ENCODE peak calls at places on chromosomes 13 and 19, in nine cellular contexts. Y is right lobe of liver; K is cardiac muscle cell; C is foreskin keratinocyte; E is fibroblast of lung; V is coronary artery; S is neuronal stem cell; G is CD4-positive, CD25-positive, alpha-beta regulatory T cell; W is substantia nigra. X is an unnamed sample.
A peak's percentile ranks its signal among the peaks of the same experiment; 100 is the strongest.

GRCh38 chr19:10006335-10006708 is 4.0 kb downstream of the COL5A3 start:
- DNase-seq in Y (no peak), K (no peak), C (no peak), E (peak; percentile 58), V (no peak), S (no peak), G (no peak), W (no peak), X (no peak)

GRCh38 chr19:14091885-14092462 is 1.4 kb upstream of the SAMD1 start:
- DNase-seq in Y (no peak), K (no peak), C (no peak), E (no peak), V (no peak), S (peak; percentile 21), G (no peak), W (no peak), X (no peak)

GRCh38 chr13:70736622-70737317 is 628.5 kb upstream of the KLHL1 start:
- DNase-seq in Y (no peak), K (no peak), C (no peak), E (no peak), V (no peak), S (no peak), G (no peak), W (no peak), X (no peak)

GRCh38 chr13:71358218-71358617 is 508.8 kb downstream of the DACH1 start:
- DNase-seq in Y (no peak), K (no peak), C (peak; percentile 7), E (no peak), V (no peak), S (no peak), G (no peak), W (no peak), X (no peak)

GRCh38 chr13:98366959-98367358 is 189.9 kb upstream of the RNF113B start:
- DNase-seq in Y (no peak), K (no peak), C (no peak), E (no peak), V (no peak), S (no peak), G (no peak), W (no peak), X (no peak)

GRCh38 chr13:69654392-69654791 is 453.2 kb upstream of the ATXN8OS start:
- DNase-seq in Y (no peak), K (no peak), C (no peak), E (no peak), V (no peak), S (no peak), G (no peak), W (no peak), X (no peak)

GRCh38 chr13:107373551-107373950 is 805.6 kb upstream of the ARGLU1 start:
- DNase-seq in Y (no peak), K (peak; percentile 16), C (no peak), E (peak; percentile 91), V (no peak), S (peak; percentile 26), G (no peak), W (no peak), X (no peak)

GRCh38 chr13:97471721-97472120 is 37.8 kb downstream of the RAP2A start:
- DNase-seq in Y (no peak), K (no peak), C (no peak), E (peak; percentile 60), V (no peak), S (no peak), G (no peak), W (no peak), X (no peak)

GRCh38 chr19:15101479-15102082 is 5.6 kb upstream of the SYDE1 start:
- DNase-seq in Y (no peak), K (peak; percentile 48), C (no peak), E (peak; percentile 50), V (no peak), S (no peak), G (peak; percentile 17), W (no peak), X (no peak)

GRCh38 chr19:15104003-15104402 is 3.2 kb upstream of the SYDE1 start:
- DNase-seq in Y (no peak), K (no peak), C (no peak), E (no peak), V (no peak), S (no peak), G (no peak), W (no peak), X (no peak)

GRCh38 chr19:15098505-15098904 is 8.7 kb upstream of the SYDE1 start:
- DNase-seq in Y (no peak), K (no peak), C (peak; percentile 60), E (no peak), V (no peak), S (no peak), G (no peak), W (no peak), X (no peak)

GRCh38 chr19:15096223-15096622 is 11.0 kb upstream of the SYDE1 start:
- DNase-seq in Y (no peak), K (no peak), C (no peak), E (no peak), V (no peak), S (no peak), G (no peak), W (no peak), X (no peak)

GRCh38 chr19:15099017-15099582 is 8.1 kb upstream of the SYDE1 start:
- DNase-seq in Y (no peak), K (no peak), C (no peak), E (no peak), V (no peak), S (no peak), G (no peak), W (no peak), X (no peak)
- H3K27ac ChIP-seq in Y (no peak overlapping the region), K (no peak overlapping the region), C (peak overlapping the region; percentile 28), E (no peak overlapping the region), V (no peak overlapping the region), S (no peak overlapping the region), G (no peak overlapping the region), W (no peak overlapping the region), X (no peak overlapping the region)

GRCh38 chr19:11506101-11506555 is 489 bp upstream of the ZNF653 start:
- DNase-seq in Y (no peak), K (no peak), C (no peak), E (no peak), V (no peak), S (peak; percentile 35), G (no peak), W (peak; percentile 41), X (no peak)

GRCh38 chr19:11505032-11505503 is 571 bp downstream of the ZNF653 start:
- DNase-seq in Y (peak; percentile 99), K (peak; percentile 98), C (peak; percentile 75), E (peak; percentile 91), V (peak; percentile 98), S (peak; percentile 91), G (peak; percentile 94), W (peak; percentile 87), X (peak; percentile 99)

GRCh38 chr19:11505504-11506100 is at the start of gene ZNF653:
- DNase-seq in Y (peak; percentile 95), K (peak; percentile 97), C (peak; percentile 66), E (peak; percentile 94), V (peak; percentile 94), S (peak; percentile 97), G (peak; percentile 90), W (no peak), X (peak; percentile 98)

GRCh38 chr19:11510444-11510843 is 4.8 kb upstream of the ZNF653 start:
- DNase-seq in Y (no peak), K (no peak), C (no peak), E (no peak), V (no peak), S (no peak), G (no peak), W (no peak), X (no peak)

GRCh38 chr19:11507370-11508078 is 1.9 kb upstream of the ZNF653 start:
- DNase-seq in Y (no peak), K (no peak), C (no peak), E (no peak), V (no peak), S (no peak), G (no peak), W (no peak), X (no peak)
- H3K27ac ChIP-seq in Y (no peak overlapping the region), K (no peak overlapping the region), C (no peak overlapping the region), E (no peak overlapping the region), V (no peak overlapping the region), S (no peak overlapping the region), G (no peak overlapping the region), W (no peak overlapping the region), X (no peak overlapping the region)

GRCh38 chr13:33642374-33643065 is 175.4 kb upstream of the RFC3 start:
- DNase-seq in Y (peak; percentile 64), K (no peak), C (peak; percentile 87), E (peak; percentile 96), V (peak; percentile 73), S (no peak), G (no peak), W (no peak), X (no peak)

GRCh38 chr13:33649212-33649917 is 168.6 kb upstream of the RFC3 start:
- DNase-seq in Y (no peak), K (no peak), C (no peak), E (peak; percentile 20), V (no peak), S (no peak), G (no peak), W (no peak), X (no peak)

GRCh38 chr13:33645591-33646554 is 172.1 kb upstream of the RFC3 start:
- DNase-seq in Y (no peak), K (no peak), C (no peak), E (no peak), V (no peak), S (no peak), G (no peak), W (no peak), X (no peak)

GRCh38 chr13:33640832-33641231 is 177.1 kb upstream of the RFC3 start:
- DNase-seq in Y (no peak), K (no peak), C (no peak), E (no peak), V (no peak), S (no peak), G (no peak), W (no peak), X (no peak)

DNA sequence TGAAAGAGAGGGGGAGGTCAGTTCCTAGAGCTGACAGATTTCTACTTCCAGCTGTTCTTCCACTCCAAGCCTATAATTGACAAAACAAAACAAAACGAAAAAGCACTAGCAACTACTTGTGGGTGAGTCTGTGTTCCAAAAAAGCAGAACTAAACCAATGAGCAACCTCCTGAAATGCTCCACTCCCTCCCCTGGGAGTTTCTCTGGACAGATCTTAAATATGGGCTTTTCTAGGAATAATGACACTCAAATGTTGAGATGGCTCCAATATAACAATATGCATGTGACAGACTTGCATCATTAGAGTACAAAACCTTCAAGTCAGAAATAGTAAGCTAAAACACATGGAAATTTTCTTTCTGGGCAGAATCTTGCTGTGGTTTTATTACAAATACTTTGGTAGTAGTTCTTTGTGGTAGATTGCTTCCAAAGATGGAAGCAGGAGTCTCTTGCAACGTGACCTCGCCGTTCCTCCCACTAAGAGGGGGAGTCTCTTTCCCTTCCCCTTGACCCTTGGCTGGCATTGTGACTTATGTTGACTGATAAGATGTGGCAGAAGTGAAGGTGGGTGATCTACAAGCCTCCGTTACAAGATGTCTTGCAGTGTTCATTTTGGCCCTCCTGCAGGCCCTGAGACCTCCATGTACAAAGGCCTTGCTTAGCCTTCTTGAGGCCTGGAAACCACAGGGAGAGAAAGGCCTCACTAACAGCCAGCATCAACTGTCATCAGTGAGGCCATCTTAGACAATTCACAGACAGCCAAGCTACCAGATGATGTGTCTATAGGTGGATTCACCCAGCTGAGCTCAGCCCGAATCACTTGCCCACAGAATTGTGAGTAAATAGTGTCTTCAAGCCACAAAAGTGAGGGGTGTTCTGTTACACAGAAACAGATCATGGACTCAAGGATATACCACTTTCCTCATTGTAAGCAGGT is 173.1 kb upstream of the RFC3 start:
- DNase-seq in Y (no peak), K (no peak), C (no peak), E (peak; percentile 77), V (peak; percentile 74), S (no peak), G (no peak), W (no peak), X (no peak)
- H3K27ac ChIP-seq in Y (no peak overlapping the region), K (no peak overlapping the region), C (no peak overlapping the region), E (no peak overlapping the region), V (peak overlapping the region; percentile 91), S (no peak overlapping the region), G (no peak overlapping the region), W (no peak overlapping the region), X (peak overlapping the region; percentile 85)

GRCh38 chr19:38837304-38837626 is 5.7 kb upstream of the ECH1 start:
- DNase-seq in Y (no peak), K (no peak), C (no peak), E (no peak), V (no peak), S (no peak), G (no peak), W (no peak), X (no peak)

GRCh38 chr19:38834590-38834989 is 3.0 kb upstream of the ECH1 start:
- DNase-seq in Y (no peak), K (no peak), C (no peak), E (no peak), V (no peak), S (no peak), G (no peak), W (no peak), X (no peak)

GRCh38 chr19:38838208-38838985 is 6.8 kb upstream of the ECH1 start:
- DNase-seq in Y (no peak), K (no peak), C (peak; percentile 96), E (no peak), V (no peak), S (no peak), G (no peak), W (no peak), X (no peak)

GRCh38 chr19:38837656-38838121 is 6.1 kb upstream of the ECH1 start:
- DNase-seq in Y (no peak), K (no peak), C (peak; percentile 76), E (no peak), V (no peak), S (no peak), G (no peak), W (no peak), X (no peak)

GRCh38 chr19:38836438-38837303 is 5.1 kb upstream of the ECH1 start:
- DNase-seq in Y (no peak), K (no peak), C (no peak), E (no peak), V (no peak), S (no peak), G (no peak), W (no peak), X (no peak)
- H3K27ac ChIP-seq in Y (peak overlapping the region; percentile 81), K (peak overlapping the region; percentile 61), C (peak overlapping the region; percentile 38), E (peak overlapping the region; percentile 7), V (no peak overlapping the region), S (no peak overlapping the region), G (no peak overlapping the region), W (no peak overlapping the region), X (no peak overlapping the region)